ENCODE peak calls at places on chromosomes 13 and 19, in six cellular contexts. One of them, this sample, is unnamed.

GRCh38 chr13:35695411-35695810 is 218.9 kb upstream of the MAB21L1 start:
- DNase-seq in H1: no peak
- DNase-seq in IMR-90: no peak
- DNase-seq in neuronal stem cell: no peak
- DNase-seq in H9: peak
- DNase-seq in trophoblast cell: no peak
- DNase-seq in this sample: no peak

GRCh38 chr13:99174533-99175100 is 26.0 kb upstream of the UBAC2 start:
- DNase-seq in H1: no peak
- DNase-seq in IMR-90: no peak
- DNase-seq in neuronal stem cell: no peak
- DNase-seq in H9: no peak
- DNase-seq in trophoblast cell: no peak
- DNase-seq in this sample: no peak

GRCh38 chr13:111313911-111314425 is 6.5 kb upstream of the TEX29 start:
- DNase-seq in H1: no peak
- DNase-seq in IMR-90: no peak
- DNase-seq in neuronal stem cell: no peak
- DNase-seq in H9: no peak
- DNase-seq in trophoblast cell: no peak
- DNase-seq in this sample: no peak

GRCh38 chr19:51136891-51137551 is 5.1 kb upstream of the SIGLEC7 start:
- DNase-seq in H1: no peak
- DNase-seq in IMR-90: no peak
- DNase-seq in neuronal stem cell: no peak
- DNase-seq in H9: no peak
- DNase-seq in trophoblast cell: no peak
- DNase-seq in this sample: no peak

GRCh38 chr13:59774511-59774911 is 389.2 kb downstream of the DIAPH3 start:
- DNase-seq in H1: no peak
- DNase-seq in IMR-90: peak
- DNase-seq in neuronal stem cell: peak
- DNase-seq in H9: no peak
- DNase-seq in trophoblast cell: peak
- DNase-seq in this sample: peak

GRCh38 chr19:30692517-30692870 is 320.3 kb downstream of the ZNF536 start:
- DNase-seq in H1: no peak
- DNase-seq in IMR-90: no peak
- DNase-seq in neuronal stem cell: no peak
- DNase-seq in H9: no peak
- DNase-seq in trophoblast cell: no peak
- DNase-seq in this sample: no peak

GRCh38 chr13:47420012-47420411 is 523.2 kb upstream of the HTR2A start:
- DNase-seq in H1: no peak
- DNase-seq in IMR-90: peak
- DNase-seq in neuronal stem cell: no peak
- DNase-seq in H9: no peak
- DNase-seq in trophoblast cell: no peak
- DNase-seq in this sample: peak

GRCh38 chr13:97245011-97245410 is 22.9 kb downstream of the MBNL2 start:
- DNase-seq in H1: no peak
- DNase-seq in IMR-90: no peak
- DNase-seq in neuronal stem cell: no peak
- DNase-seq in H9: no peak
- DNase-seq in trophoblast cell: no peak
- DNase-seq in this sample: no peak

GRCh38 chr19:43441736-43442135 is 23.7 kb downstream of the LYPD3 start:
- DNase-seq in H1: no peak
- DNase-seq in IMR-90: no peak
- DNase-seq in neuronal stem cell: no peak
- DNase-seq in H9: no peak
- DNase-seq in trophoblast cell: no peak
- DNase-seq in this sample: no peak

GRCh38 chr19:57559008-57559403 is 657 bp downstream of the ZNF550 start:
- DNase-seq in H1: no peak
- DNase-seq in IMR-90: no peak
- DNase-seq in neuronal stem cell: no peak
- DNase-seq in H9: peak
- DNase-seq in trophoblast cell: no peak
- DNase-seq in this sample: peak

GRCh38 chr19:14554382-14554812 is 17.5 kb downstream of the NDUFB7 start:
- DNase-seq in H1: peak
- DNase-seq in IMR-90: no peak
- DNase-seq in neuronal stem cell: no peak
- DNase-seq in H9: peak
- DNase-seq in trophoblast cell: peak
- DNase-seq in this sample: no peak

GRCh38 chr19:15255359-15255990 is 23.2 kb upstream of the EPHX3 start:
- DNase-seq in H1: no peak
- DNase-seq in IMR-90: no peak
- DNase-seq in neuronal stem cell: no peak
- DNase-seq in H9: no peak
- DNase-seq in trophoblast cell: no peak
- DNase-seq in this sample: no peak

GRCh38 chr19:45283443-45284033 is 32.5 kb downstream of the MARK4 start:
- DNase-seq in H1: no peak
- DNase-seq in IMR-90: no peak
- DNase-seq in neuronal stem cell: no peak
- DNase-seq in H9: no peak
- DNase-seq in trophoblast cell: peak
- DNase-seq in this sample: no peak
- H4K91ac ChIP-seq in H1: no peak
- H4K91ac ChIP-seq in IMR-90: no peak
- H4K91ac ChIP-seq in neuronal stem cell: no peak
- H4K91ac ChIP-seq in H9: no peak
- H4K91ac ChIP-seq in trophoblast cell: no peak
- H4K91ac ChIP-seq in this sample: no peak

DNA sequence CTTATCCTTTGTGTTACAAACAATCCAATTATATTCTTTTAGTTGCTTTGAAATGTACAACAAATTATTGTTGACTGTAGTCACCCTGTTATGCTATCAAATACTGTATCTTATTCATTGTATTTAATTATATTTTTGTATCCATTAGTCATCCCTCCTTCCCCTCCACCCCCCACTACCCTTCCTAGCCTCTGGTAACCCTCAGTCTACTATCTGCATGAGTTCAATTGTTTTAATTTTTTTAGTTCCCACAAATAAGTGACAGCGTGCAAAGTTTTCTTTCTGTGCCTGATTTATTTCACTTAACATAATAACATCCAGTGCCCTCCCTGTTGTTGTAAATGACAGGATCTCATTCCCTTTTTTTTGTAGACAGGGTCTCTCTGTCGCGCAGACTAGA is 4.5 kb downstream of the SAE1 start:
- DNase-seq in H1: no peak
- DNase-seq in IMR-90: no peak
- DNase-seq in neuronal stem cell: no peak
- DNase-seq in H9: no peak
- DNase-seq in trophoblast cell: no peak
- DNase-seq in this sample: no peak
- H3K27ac ChIP-seq in H1: no peak
- H3K27ac ChIP-seq in IMR-90: no peak
- H3K27ac ChIP-seq in neuronal stem cell: no peak
- H3K27ac ChIP-seq in H9: no peak
- H3K27ac ChIP-seq in trophoblast cell: no peak
- H3K27ac ChIP-seq in this sample: no peak

DNA sequence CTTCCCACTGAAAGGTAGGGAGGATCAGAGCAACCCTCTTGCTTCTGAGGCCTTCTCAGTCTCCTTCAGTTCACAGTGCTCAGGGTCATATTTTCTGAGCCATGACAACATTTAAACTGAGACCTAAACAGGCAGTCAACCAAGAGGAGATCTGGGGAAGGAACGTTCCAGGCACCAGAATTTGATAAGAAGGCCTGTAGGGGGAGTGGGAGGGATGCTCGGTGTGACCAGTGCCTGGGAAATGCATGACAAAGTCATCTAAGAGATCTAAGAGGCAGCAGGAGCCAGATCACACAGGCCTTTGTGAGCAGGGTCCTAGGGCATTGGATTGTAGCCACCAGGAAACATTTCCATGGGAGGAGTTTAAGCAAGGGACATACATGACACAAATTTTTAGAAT is 71.6 kb downstream of the SHISA2 start:
- DNase-seq in H1: no peak
- DNase-seq in IMR-90: peak
- DNase-seq in neuronal stem cell: no peak
- DNase-seq in H9: peak
- DNase-seq in trophoblast cell: peak
- DNase-seq in this sample: peak
- H4K91ac ChIP-seq in H1: peak
- H4K91ac ChIP-seq in IMR-90: no peak
- H4K91ac ChIP-seq in neuronal stem cell: no peak
- H4K91ac ChIP-seq in H9: no peak
- H4K91ac ChIP-seq in trophoblast cell: no peak
- H4K91ac ChIP-seq in this sample: no peak

GRCh38 chr19:49110567-49110966 is 3.6 kb upstream of the LIN7B start:
- DNase-seq in H1: no peak
- DNase-seq in IMR-90: peak
- DNase-seq in neuronal stem cell: no peak
- DNase-seq in H9: no peak
- DNase-seq in trophoblast cell: no peak
- DNase-seq in this sample: peak
- H3K27ac ChIP-seq in H1: no peak
- H3K27ac ChIP-seq in IMR-90: no peak
- H3K27ac ChIP-seq in neuronal stem cell: no peak
- H3K27ac ChIP-seq in H9: no peak
- H3K27ac ChIP-seq in trophoblast cell: no peak
- H3K27ac ChIP-seq in this sample: no peak

GRCh38 chr19:1791879-1792278 is 20.2 kb downstream of the ATP8B3 start:
- DNase-seq in H1: no peak
- DNase-seq in IMR-90: no peak
- DNase-seq in neuronal stem cell: no peak
- DNase-seq in H9: no peak
- DNase-seq in trophoblast cell: no peak
- DNase-seq in this sample: no peak

GRCh38 chr19:1799695-1800342 is 12.3 kb downstream of the ATP8B3 start:
- DNase-seq in H1: no peak
- DNase-seq in IMR-90: no peak
- DNase-seq in neuronal stem cell: no peak
- DNase-seq in H9: no peak
- DNase-seq in trophoblast cell: no peak
- DNase-seq in this sample: no peak

GRCh38 chr19:1794424-1795185 is 17.5 kb downstream of the ATP8B3 start:
- DNase-seq in H1: no peak
- DNase-seq in IMR-90: no peak
- DNase-seq in neuronal stem cell: no peak
- DNase-seq in H9: peak
- DNase-seq in trophoblast cell: no peak
- DNase-seq in this sample: no peak

DNA sequence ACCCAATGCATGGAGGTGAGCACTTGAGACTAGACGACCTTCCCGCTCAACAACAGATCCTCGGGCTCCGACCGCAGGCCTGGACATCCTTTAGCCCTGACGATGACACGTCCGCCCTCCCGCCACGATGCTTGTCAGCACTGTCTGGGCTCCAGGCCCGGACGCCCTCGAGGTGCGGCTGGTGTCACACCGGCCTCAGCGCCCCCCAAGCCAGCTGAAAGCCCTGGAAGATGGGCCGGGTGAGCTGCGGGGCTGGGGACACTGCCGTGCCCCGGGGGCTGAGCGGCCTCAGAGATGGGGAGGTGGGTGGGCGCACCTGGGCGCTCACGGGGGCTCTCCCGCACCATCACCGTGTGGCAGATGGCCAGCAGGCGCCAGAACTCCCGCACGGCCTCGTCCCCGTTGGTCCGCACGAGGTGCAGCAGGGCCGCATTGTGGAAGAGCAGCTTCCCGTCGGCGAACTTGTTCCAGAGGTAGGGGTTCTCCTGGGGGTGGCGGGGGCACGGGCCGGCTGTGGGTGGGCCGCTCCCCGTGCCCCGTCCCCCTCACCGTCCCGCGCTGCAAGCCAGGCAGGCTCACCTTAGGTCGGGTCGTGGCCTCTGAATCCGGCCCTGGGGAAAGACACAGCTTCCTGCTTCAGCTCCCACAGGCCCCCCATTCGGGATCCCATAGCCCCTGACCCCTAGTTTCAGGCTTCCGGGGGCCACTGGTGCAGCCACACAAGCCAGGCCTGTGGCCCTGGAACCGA is 15.5 kb downstream of the ATP8B3 start:
- DNase-seq in H1: no peak
- DNase-seq in IMR-90: no peak
- DNase-seq in neuronal stem cell: no peak
- DNase-seq in H9: no peak
- DNase-seq in trophoblast cell: no peak
- DNase-seq in this sample: no peak
- H4K91ac ChIP-seq in H1: peak
- H4K91ac ChIP-seq in IMR-90: no peak
- H4K91ac ChIP-seq in neuronal stem cell: peak
- H4K91ac ChIP-seq in H9: no peak
- H4K91ac ChIP-seq in trophoblast cell: no peak
- H4K91ac ChIP-seq in this sample: no peak

DNA sequence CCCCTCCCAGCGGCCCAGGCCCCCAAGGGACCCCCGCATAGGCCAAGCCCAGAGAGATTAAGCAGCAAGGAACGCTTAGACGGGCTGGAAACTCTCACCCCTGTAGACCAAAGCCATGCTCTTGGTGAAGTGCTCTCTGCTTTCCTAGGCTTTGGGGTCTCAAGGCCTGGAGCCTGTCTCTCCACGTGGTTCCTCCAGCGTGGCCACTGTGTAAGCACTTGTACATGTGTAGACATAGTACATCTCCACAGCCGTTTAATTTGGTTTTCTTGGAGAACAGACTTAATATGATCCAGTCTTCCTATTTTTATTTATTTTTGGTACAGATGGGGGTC is 1.1 kb downstream of the NUDT19 start:
- DNase-seq in H1: no peak
- DNase-seq in IMR-90: no peak
- DNase-seq in neuronal stem cell: no peak
- DNase-seq in H9: no peak
- DNase-seq in trophoblast cell: no peak
- DNase-seq in this sample: no peak
- H3K27ac ChIP-seq in H1: no peak
- H3K27ac ChIP-seq in IMR-90: peak
- H3K27ac ChIP-seq in neuronal stem cell: no peak
- H3K27ac ChIP-seq in H9: no peak
- H3K27ac ChIP-seq in trophoblast cell: no peak
- H3K27ac ChIP-seq in this sample: no peak